ENCODE peak calls at places on chromosomes 3 and 15, in ten cellular contexts. U, Q, D, R, M, Y, B, V, Z and W are unnamed samples.
A peak's percentile ranks its signal among the peaks of the same experiment; 100 is the strongest.

GRCh38 chr3:195352895-195353488 is 82.0 kb upstream of the XXYLT1 start:
- DNase-seq in Q (no peak), B (peak; percentile 87), Z (no peak), M (no peak), D (no peak), Y (no peak), R (no peak), V (no peak), U (no peak), W (no peak)

GRCh38 chr3:98784666-98785600 is 21.8 kb downstream of the ST3GAL6 start:
- DNase-seq in Y (no peak), B (peak; percentile 94), Q (no peak), U (no peak), R (no peak), V (no peak), Z (no peak), M (no peak), D (no peak), W (no peak)

GRCh38 chr3:38454179-38454883 is 641 bp downstream of the ACVR2B start:
- DNase-seq in U (peak; percentile 28), Z (no peak), Q (no peak), Y (peak; percentile 72), M (peak; percentile 74), V (peak; percentile 41), D (peak; percentile 77), B (peak; percentile 21), R (no peak), W (peak; percentile 67)

GRCh38 chr3:26657406-26657976 is 34.9 kb downstream of the LRRC3B start:
- DNase-seq in M (no peak), B (no peak), V (no peak), U (no peak), D (no peak), Y (no peak), Q (no peak), R (no peak), Z (no peak), W (no peak)

GRCh38 chr3:194166682-194167479 is 30.9 kb downstream of the HES1 start:
- DNase-seq in Y (no peak), R (no peak), V (no peak), D (no peak), U (no peak), Q (no peak), Z (no peak), B (peak; percentile 73), M (peak; percentile 30), W (no peak)

GRCh38 chr3:124318650-124319049 is 326.7 kb upstream of the ROPN1 start:
- DNase-seq in M (no peak), Q (no peak), D (no peak), R (no peak), U (no peak), Y (no peak), Z (no peak), V (no peak), B (no peak), W (no peak)

GRCh38 chr15:49847937-49848823 is 227.3 kb downstream of the DTWD1 start:
- DNase-seq in Q (no peak), U (no peak), B (peak; percentile 97), D (no peak), Z (no peak), V (no peak), M (no peak), Y (no peak), R (no peak), W (no peak)

GRCh38 chr3:58051196-58051595 is 43.0 kb downstream of the FLNB start:
- DNase-seq in M (no peak), D (no peak), Q (no peak), Y (no peak), Z (no peak), U (no peak), R (no peak), B (peak; percentile 90), V (no peak), W (no peak)

GRCh38 chr3:148815736-148816135 is 11.9 kb upstream of the CPB1 start:
- DNase-seq in D (no peak), Y (no peak), M (no peak), V (no peak), Z (no peak), B (no peak), Q (no peak), R (no peak), U (no peak), W (no peak)

GRCh38 chr3:151428386-151428785 is 32.5 kb downstream of the IGSF10 start:
- DNase-seq in R (no peak), Q (no peak), D (no peak), U (no peak), B (no peak), V (no peak), M (no peak), Y (no peak), Z (no peak), W (no peak)

GRCh38 chr3:160665784-160666526 is 11.0 kb upstream of the ARL14 start:
- DNase-seq in B (peak; percentile 93), Z (no peak), Y (peak; percentile 30), U (no peak), D (peak; percentile 28), R (no peak), M (peak; percentile 36), Q (no peak), V (no peak), W (no peak)